ENCODE peak calls at places on chromosomes 7 and 10, in five cellular contexts. J is uterus; P is body of pancreas; C is effector memory CD4-positive, alpha-beta T cell; L is mammary epithelial cell. Y is an unnamed sample.
A peak's percentile ranks its signal among the peaks of the same experiment; 100 is the strongest.

GRCh38 chr7:94348142-94348541 is 46.6 kb upstream of the COL1A2 start:
- DNase-seq in J (peak; percentile 68), P (no peak), C (no peak), L (no peak), Y (peak; percentile 28)

GRCh38 chr10:23198940-23199767 is 7.0 kb downstream of the PTF1A start:
- DNase-seq in J (no peak), P (peak; percentile 86), C (no peak), L (peak; percentile 26), Y (no peak)

GRCh38 chr10:52778511-52779392 is 6.2 kb upstream of the MBL2 start:
- DNase-seq in J (no peak), P (no peak), C (no peak), L (no peak), Y (no peak)

GRCh38 chr7:5495581-5496375 is 72.1 kb upstream of the TNRC18 start:
- DNase-seq in J (peak; percentile 61), P (peak; percentile 96), C (no peak), L (peak; percentile 50), Y (no peak)

GRCh38 chr7:101630591-101630990 is 1.5 kb upstream of the MYL10 start:
- DNase-seq in J (no peak), P (no peak), C (no peak), L (peak; percentile 89), Y (no peak)

GRCh38 chr10:93138113-93138870 is 64.6 kb downstream of the CYP26A1 start:
- DNase-seq in J (no peak), P (no peak), C (no peak), L (peak; percentile 89), Y (no peak)

GRCh38 chr10:131736321-131736980 is 164.4 kb upstream of the PPP2R2D start:
- DNase-seq in J (peak; percentile 8), P (no peak), C (no peak), L (no peak), Y (no peak)

GRCh38 chr10:74081192-74081803 is 69.3 kb downstream of the AP3M1 start:
- DNase-seq in J (peak; percentile 42), P (peak; percentile 47), C (no peak), L (peak; percentile 38), Y (peak; percentile 36)

GRCh38 chr10:33249659-33250058 is 84.8 kb downstream of the NRP1 start:
- DNase-seq in J (no peak), P (no peak), C (no peak), L (no peak), Y (no peak)

GRCh38 chr10:61751599-61751998 is 88.9 kb downstream of the CABCOCO1 start:
- DNase-seq in J (no peak), P (no peak), C (no peak), L (no peak), Y (no peak)

GRCh38 chr7:83524286-83525075 is 124.5 kb downstream of the SEMA3E start:
- DNase-seq in J (no peak), P (no peak), C (no peak), L (peak; percentile 21), Y (no peak)

GRCh38 chr10:93379366-93380042 is 102.6 kb downstream of the MYOF start:
- DNase-seq in J (no peak), P (no peak), C (no peak), L (peak; percentile 69), Y (no peak)

GRCh38 chr10:12501851-12502525 is 152.6 kb downstream of the CAMK1D start:
- DNase-seq in J (no peak), P (peak; percentile 75), C (no peak), L (no peak), Y (no peak)

GRCh38 chr7:23712368-23713284 is 2.6 kb downstream of the STK31 start:
- DNase-seq in J (no peak), P (no peak), C (no peak), L (peak; percentile 60), Y (no peak)

GRCh38 chr7:34840176-34840785 is 182.3 kb downstream of the NPSR1 start:
- DNase-seq in J (no peak), P (no peak), C (no peak), L (no peak), Y (no peak)

GRCh38 chr7:150745086-150745485 is 7.9 kb downstream of the GIMAP5 start:
- DNase-seq in J (no peak), P (no peak), C (no peak), L (no peak), Y (no peak)

GRCh38 chr7:32588657-32589056 is 93.4 kb downstream of the AVL9 start:
- DNase-seq in J (no peak), P (no peak), C (no peak), L (peak; percentile 52), Y (no peak)

GRCh38 chr7:30322656-30323355 is 38.4 kb downstream of the ZNRF2 start:
- DNase-seq in J (no peak), P (no peak), C (no peak), L (peak; percentile 87), Y (no peak)
- H3K4me3 ChIP-seq in J (no peak overlapping the region), P (no peak overlapping the region), C (peak overlapping the region; percentile 48), L (peak overlapping the region; percentile 44), Y (no peak overlapping the region)

DNA sequence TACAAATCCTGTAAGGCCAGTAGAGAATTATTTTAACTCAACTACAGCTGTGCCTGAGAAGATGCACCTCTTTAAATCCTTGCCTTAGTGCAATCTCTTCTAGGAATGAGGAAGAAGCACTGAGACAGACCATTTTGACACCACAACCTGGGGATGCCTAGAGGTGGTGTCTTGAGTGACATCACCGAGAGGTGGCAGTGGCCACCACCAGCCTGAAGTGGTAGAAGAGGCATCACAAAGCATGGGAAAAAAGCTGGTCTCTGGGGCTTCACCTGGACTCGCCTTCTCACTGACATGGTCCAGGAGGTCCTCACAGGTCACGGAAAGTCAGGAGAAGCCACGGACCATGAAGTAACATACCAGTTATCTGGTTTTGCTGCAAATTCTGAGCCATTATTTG is 99.2 kb upstream of the PDLIM1 start:
- DNase-seq in J (no peak), P (no peak), C (no peak), L (no peak), Y (no peak)
- H3K27ac ChIP-seq in J (no peak overlapping the region), P (no peak overlapping the region), C (no peak overlapping the region), L (no peak overlapping the region), Y (no peak overlapping the region)

DNA sequence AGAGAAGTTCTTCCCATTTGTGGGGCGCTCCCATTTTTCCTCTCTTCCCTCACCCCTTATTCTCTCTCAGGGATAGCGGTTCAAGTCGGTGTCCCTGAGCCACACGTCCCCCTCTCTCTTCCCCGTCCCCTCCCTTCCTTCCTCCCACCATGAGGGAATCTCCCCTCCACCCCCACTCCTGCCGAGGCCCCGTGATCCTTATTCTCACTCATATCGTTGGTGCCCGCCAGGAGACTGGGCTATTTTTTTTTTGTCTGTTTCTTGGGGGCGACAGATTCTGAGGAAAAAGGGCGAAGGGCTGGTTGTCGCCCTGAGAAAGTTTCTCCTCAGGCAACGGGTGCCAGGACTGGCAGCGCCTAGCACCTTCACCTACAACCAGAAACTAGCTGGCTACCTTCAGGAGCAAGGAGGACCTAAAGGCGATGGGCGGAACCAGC is 723 bp downstream of the ZCWPW1 start:
- DNase-seq in J (no peak), P (no peak), C (no peak), L (no peak), Y (no peak)
- H3K4me3 ChIP-seq in J (peak overlapping the region; percentile 72), P (no peak overlapping the region), C (no peak overlapping the region), L (peak overlapping the region; percentile 69), Y (no peak overlapping the region)

GRCh38 chr7:21946228-21946709 is 570 bp upstream of the CDCA7L start:
- DNase-seq in J (no peak), P (no peak), C (no peak), L (no peak), Y (no peak)
- H3K27ac ChIP-seq in J (peak overlapping the region; percentile 86), P (peak overlapping the region; percentile 89), C (no peak overlapping the region), L (peak overlapping the region; percentile 77), Y (no peak overlapping the region)

Y was measured in lung.